ENCODE peak calls at places on chromosome 6, in four cellular contexts. K is HepG2, A is ovary, W is IMR-90. B is an unnamed sample.

GRCh38 chr6:107735906-107736635 is 88.0 kb downstream of the SCML4 start:
- DNase-seq in W (no peak), K (no peak), A (no peak), B (no peak)

GRCh38 chr6:12134581-12134980 is 122.5 kb downstream of the HIVEP1 start:
- DNase-seq in K (no peak), A (no peak), W (no peak), B (no peak)

GRCh38 chr6:4224082-4224978 is 89.0 kb upstream of the ECI2 start:
- DNase-seq in W (peak; percentile 51), A (no peak), K (no peak), B (no peak)

GRCh38 chr6:129749749-129750120 is 39.8 kb upstream of the ARHGAP18 start:
- DNase-seq in A (no peak), W (peak; percentile 83), K (no peak), B (no peak)

GRCh38 chr6:53579338-53579737 is 34.4 kb upstream of the GCLC start:
- DNase-seq in K (no peak), A (no peak), W (no peak), B (no peak)

GRCh38 chr6:71258078-71258866 is 30.3 kb upstream of the OGFRL1 start:
- DNase-seq in A (no peak), W (no peak), K (no peak), B (no peak)

GRCh38 chr6:5050009-5050408 is 35.1 kb upstream of the PPP1R3G start:
- DNase-seq in W (no peak), K (no peak), A (no peak), B (no peak)

GRCh38 chr6:90284236-90284744 is 12.4 kb downstream of the BACH2 start:
- DNase-seq in A (no peak), K (no peak), W (peak; percentile 95), B (no peak)

GRCh38 chr6:15107644-15108382 is 138.1 kb upstream of the JARID2 start:
- DNase-seq in W (no peak), A (no peak), K (no peak), B (no peak)

GRCh38 chr6:89145962-89146747 is at the start of gene PM20D2:
- DNase-seq in K (peak; percentile 58), A (peak; percentile 79), W (peak; percentile 20), B (peak; percentile 81)

GRCh38 chr6:105374010-105374420 is 28.9 kb downstream of the PREP start:
- DNase-seq in A (no peak), W (peak; percentile 23), K (peak; percentile 87), B (no peak)

GRCh38 chr6:157398151-157398550 is 17.2 kb downstream of the ZDHHC14 start:
- DNase-seq in A (no peak), K (no peak), W (no peak), B (no peak)

GRCh38 chr6:163554663-163555062 is 140.1 kb downstream of the QKI start:
- DNase-seq in W (peak; percentile 34), K (peak; percentile 66), A (no peak), B (peak; percentile 49)

GRCh38 chr6:149545258-149545753 is 537 bp downstream of the PPIL4 start:
- DNase-seq in W (peak; percentile 73), A (peak; percentile 64), K (peak; percentile 75), B (peak; percentile 51)

GRCh38 chr6:145468534-145468933 is 266.8 kb downstream of the EPM2A start:
- DNase-seq in W (no peak), A (no peak), K (no peak), B (no peak)

GRCh38 chr6:44458551-44458950 is 71.0 kb downstream of the CDC5L start:
- DNase-seq in K (no peak), W (no peak), A (no peak), B (no peak)

GRCh38 chr6:32847004-32847403 is 3.2 kb upstream of the PSMB8 start:
- DNase-seq in A (no peak), W (no peak), K (no peak), B (no peak)

GRCh38 chr6:63259153-63259552 is 47.9 kb downstream of the FKBP1C start:
- DNase-seq in K (no peak), W (no peak), A (no peak), B (no peak)

GRCh38 chr6:46993846-46994245 is 48.3 kb downstream of the ADGRF1 start:
- DNase-seq in W (peak; percentile 54), A (no peak), K (peak; percentile 28), B (no peak)

GRCh38 chr6:30325873-30326445 is 768 bp upstream of the TRIM39 start:
- DNase-seq in K (no peak), W (no peak), A (no peak), B (peak; percentile 62)

GRCh38 chr6:38443750-38444149 is 196.0 kb downstream of the BTBD9 start:
- DNase-seq in A (no peak), K (no peak), W (no peak), B (no peak)
- H3K27ac ChIP-seq in A (no peak overlapping the region), K (no peak overlapping the region), W (no peak overlapping the region), B (no peak overlapping the region)

DNA sequence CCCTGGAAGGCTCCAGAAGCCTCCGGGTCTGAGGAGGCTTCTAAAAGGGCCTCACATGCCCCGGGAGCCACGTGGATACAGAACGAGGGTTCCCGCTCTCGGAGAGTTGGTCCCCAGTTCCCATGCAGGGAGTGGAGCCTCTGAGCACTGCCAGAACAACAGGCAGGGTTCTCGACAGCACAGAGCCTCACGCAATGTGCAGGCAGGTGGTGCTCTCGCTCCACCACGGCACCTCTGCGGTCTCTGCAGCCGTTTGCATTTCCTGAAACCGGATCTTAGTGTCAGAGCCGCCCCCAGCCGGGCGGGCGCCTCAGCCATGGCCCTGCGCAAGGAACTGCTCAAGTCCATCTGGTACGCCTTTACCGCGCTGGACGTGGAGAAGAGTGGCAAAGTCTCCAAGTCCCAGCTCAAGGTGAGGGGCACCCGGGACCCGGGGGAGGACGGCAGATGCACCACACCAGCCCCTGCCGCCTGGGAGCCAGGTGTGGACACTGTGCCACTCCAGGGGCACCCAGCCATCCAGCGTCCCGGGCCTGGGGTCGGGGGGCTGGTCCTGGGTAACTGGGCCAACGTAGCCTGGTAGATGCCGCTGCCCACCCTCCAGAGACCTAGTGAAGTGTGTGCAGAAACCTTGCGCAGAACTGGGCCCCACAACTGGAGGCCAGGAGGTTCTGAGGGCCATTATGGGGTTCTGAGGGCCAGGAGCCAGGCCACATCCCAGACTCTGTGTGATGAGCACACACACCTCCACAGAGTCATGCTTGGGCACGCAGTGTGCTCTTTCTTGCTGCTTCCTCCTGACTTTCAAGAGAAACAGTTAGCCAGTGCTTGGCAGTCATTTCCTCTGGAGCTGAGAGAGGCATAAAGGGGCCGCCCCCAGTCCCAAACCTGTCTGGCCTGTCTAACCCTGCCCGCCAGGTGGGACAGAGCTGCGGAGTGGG is at the start of gene DEF6:
- DNase-seq in K (peak; percentile 88), W (peak; percentile 82), A (peak; percentile 84), B (peak; percentile 89)
- TF ChIP-seq POLR2A in K (peak; percentile 74), W (no peak), A (no peak), B (no peak)

GRCh38 chr6:28251648-28252506 is at the start of gene ZKSCAN4:
- DNase-seq in W (peak; percentile 92), A (peak; percentile 74), K (peak; percentile 88), B (peak; percentile 60)

GRCh38 chr6:28254340-28254618 is 2.2 kb upstream of the ZKSCAN4 start:
- DNase-seq in K (no peak), W (no peak), A (no peak), B (no peak)

GRCh38 chr6:28248916-28249315 is 3.2 kb downstream of the ZKSCAN4 start:
- DNase-seq in W (no peak), K (no peak), A (no peak), B (no peak)

GRCh38 chr6:28250747-28251146 is 1.3 kb downstream of the ZKSCAN4 start:
- DNase-seq in K (no peak), A (no peak), W (no peak), B (no peak)

GRCh38 chr6:28252507-28252975 is 472 bp upstream of the ZKSCAN4 start:
- DNase-seq in K (no peak), W (no peak), A (no peak), B (no peak)
- H3K4me3 ChIP-seq in K (peak overlapping the region; percentile 85), W (peak overlapping the region; percentile 58), A (peak overlapping the region; percentile 74), B (peak overlapping the region; percentile 64)

DNA sequence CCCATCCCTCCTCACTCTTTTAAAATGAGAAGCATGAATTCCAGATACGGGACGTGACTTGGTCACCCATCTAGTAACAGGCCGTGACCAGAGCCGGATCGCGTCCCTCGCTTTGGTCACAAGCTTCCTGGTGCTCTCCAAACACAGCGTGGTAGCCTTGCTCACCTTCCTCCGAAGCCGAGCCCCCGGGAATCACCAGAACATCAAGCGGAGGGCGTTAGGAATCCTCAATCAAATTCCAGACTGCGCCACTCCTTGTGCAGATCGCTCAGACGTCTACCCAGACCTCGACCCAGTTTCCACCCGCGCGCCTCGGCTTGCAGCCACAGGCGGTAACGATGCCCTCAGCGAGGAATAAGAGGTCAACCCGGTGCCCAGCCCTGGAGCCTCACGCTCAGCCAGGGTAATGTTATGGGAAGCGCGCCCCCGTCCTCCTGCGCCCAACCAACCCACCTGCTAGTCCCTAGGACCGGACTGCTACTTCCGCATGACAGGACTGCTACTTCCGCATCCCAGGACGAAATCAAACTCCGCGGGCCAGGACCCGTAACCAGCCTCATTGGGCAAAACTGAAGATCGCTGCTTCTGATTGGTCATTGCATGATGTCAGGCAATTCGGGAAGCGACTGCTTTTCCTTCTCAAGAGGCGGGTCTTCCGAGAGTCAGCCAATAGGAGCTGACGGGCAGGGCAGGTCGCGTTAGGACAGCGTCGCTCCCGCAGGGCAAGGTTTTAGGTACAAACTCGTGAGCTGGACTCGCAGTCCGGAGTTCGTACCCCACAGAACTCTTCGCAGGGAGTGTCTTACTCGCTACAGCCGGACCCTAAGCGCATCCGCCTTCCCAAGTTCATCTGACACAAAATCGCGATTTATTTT is at the start of gene MTFR2:
- DNase-seq in K (peak; percentile 100), A (peak; percentile 91), W (peak; percentile 99), B (peak; percentile 95)
- H3K27ac ChIP-seq in K (peak within 1 kb of the TSS; percentile 57), A (no peak within 1 kb of the TSS), W (peak within 1 kb of the TSS; percentile 62), B (peak within 1 kb of the TSS; percentile 18)

GRCh38 chr6:99521557-99522286 is 6.5 kb upstream of the USP45 start:
- DNase-seq in W (peak; percentile 75), K (peak; percentile 6), A (peak; percentile 27), B (peak; percentile 57)

GRCh38 chr6:99522531-99522930 is 7.3 kb upstream of the USP45 start:
- DNase-seq in K (peak; percentile 72), W (peak; percentile 71), A (no peak), B (no peak)

GRCh38 chr6:99519446-99519845 is 4.2 kb upstream of the USP45 start:
- DNase-seq in A (no peak), K (no peak), W (no peak), B (no peak)

GRCh38 chr6:99520855-99521556 is 5.8 kb upstream of the USP45 start:
- DNase-seq in W (peak; percentile 77), K (peak; percentile 74), A (peak; percentile 84), B (peak; percentile 85)
- TF ChIP-seq POLR2A in W (peak; percentile 84), K (peak; percentile 95), A (peak; percentile 90), B (peak; percentile 38)

GRCh38 chr6:143621159-143621873 is 56.4 kb upstream of the PHACTR2 start:
- DNase-seq in A (no peak), W (no peak), K (no peak), B (no peak)

GRCh38 chr6:143620461-143620860 is 57.3 kb upstream of the PHACTR2 start:
- DNase-seq in W (peak; percentile 47), K (no peak), A (no peak), B (no peak)

GRCh38 chr6:143616741-143617140 is 61.0 kb upstream of the PHACTR2 start:
- DNase-seq in W (no peak), A (no peak), K (no peak), B (no peak)

GRCh38 chr6:143621876-143622605 is 55.7 kb upstream of the PHACTR2 start:
- DNase-seq in K (no peak), A (no peak), W (peak; percentile 46), B (no peak)

GRCh38 chr6:143619844-143620243 is 57.9 kb upstream of the PHACTR2 start:
- DNase-seq in A (no peak), W (no peak), K (peak; percentile 49), B (no peak)
- H3K4me3 ChIP-seq in A (no peak overlapping the region), W (no peak overlapping the region), K (peak overlapping the region; percentile 6), B (no peak overlapping the region)

GRCh38 chr6:132819405-132820145 is 5.2 kb downstream of the RPS12 start:
- DNase-seq in W (peak; percentile 51), A (no peak), K (peak; percentile 12), B (no peak)
- H3K27ac ChIP-seq in W (no peak overlapping the region), A (no peak overlapping the region), K (peak overlapping the region; percentile 10), B (no peak overlapping the region)